ENCODE peak calls at places on chromosomes 12 and 14, in four cellular contexts. One of them, this sample, is unnamed.

GRCh38 chr12:120584343-120585149 is 3.3 kb upstream of the POP5 start:
- DNase-seq in OCI-LY7: peak; percentile 57
- DNase-seq in trophoblast cell: no peak
- DNase-seq in Peyer's patch: peak; percentile 83
- DNase-seq in this sample: peak; percentile 37

GRCh38 chr14:68199465-68200145 is 380.0 kb downstream of the RAD51B start:
- DNase-seq in OCI-LY7: no peak
- DNase-seq in trophoblast cell: no peak
- DNase-seq in Peyer's patch: no peak
- DNase-seq in this sample: no peak

GRCh38 chr12:24902521-24903304 is 46.2 kb downstream of the BCAT1 start:
- DNase-seq in trophoblast cell: no peak
- DNase-seq in Peyer's patch: peak; percentile 52
- DNase-seq in OCI-LY7: no peak
- DNase-seq in this sample: no peak

GRCh38 chr14:67787673-67788072 is 28.7 kb downstream of the ZFYVE26 start:
- DNase-seq in OCI-LY7: no peak
- DNase-seq in trophoblast cell: no peak
- DNase-seq in Peyer's patch: no peak
- DNase-seq in this sample: no peak

GRCh38 chr12:125329239-125330238 is 264.3 kb downstream of the AACS start:
- DNase-seq in trophoblast cell: no peak
- DNase-seq in OCI-LY7: no peak
- DNase-seq in Peyer's patch: no peak
- DNase-seq in this sample: no peak

GRCh38 chr14:29637406-29637805 is 290.2 kb downstream of the PRKD1 start:
- DNase-seq in OCI-LY7: no peak
- DNase-seq in Peyer's patch: no peak
- DNase-seq in trophoblast cell: no peak
- DNase-seq in this sample: peak; percentile 23

GRCh38 chr12:39763894-39764176 is 144.2 kb upstream of the ABCD2 start:
- DNase-seq in OCI-LY7: no peak
- DNase-seq in Peyer's patch: no peak
- DNase-seq in trophoblast cell: no peak
- DNase-seq in this sample: no peak

GRCh38 chr12:120839503-120839902 is 64.7 kb downstream of the SPPL3 start:
- DNase-seq in Peyer's patch: no peak
- DNase-seq in trophoblast cell: no peak
- DNase-seq in OCI-LY7: no peak
- DNase-seq in this sample: no peak

GRCh38 chr14:37698840-37699777 is 103.7 kb downstream of the TTC6 start:
- DNase-seq in OCI-LY7: no peak
- DNase-seq in Peyer's patch: no peak
- DNase-seq in trophoblast cell: no peak
- DNase-seq in this sample: no peak

GRCh38 chr14:37695836-37696235 is 100.4 kb downstream of the TTC6 start:
- DNase-seq in Peyer's patch: no peak
- DNase-seq in trophoblast cell: no peak
- DNase-seq in OCI-LY7: no peak
- DNase-seq in this sample: no peak

GRCh38 chr14:37697489-37698121 is 102.2 kb downstream of the TTC6 start:
- DNase-seq in Peyer's patch: no peak
- DNase-seq in trophoblast cell: no peak
- DNase-seq in OCI-LY7: no peak
- DNase-seq in this sample: no peak
- H3K27ac ChIP-seq in Peyer's patch: no peak overlapping the region
- H3K27ac ChIP-seq in trophoblast cell: no peak overlapping the region
- H3K27ac ChIP-seq in OCI-LY7: no peak overlapping the region
- H3K27ac ChIP-seq in this sample: no peak overlapping the region

GRCh38 chr14:92154283-92154942 is 32.6 kb downstream of the CPSF2 start:
- DNase-seq in Peyer's patch: no peak
- DNase-seq in OCI-LY7: no peak
- DNase-seq in trophoblast cell: no peak
- DNase-seq in this sample: no peak

GRCh38 chr14:92153581-92153980 is 31.8 kb downstream of the CPSF2 start:
- DNase-seq in Peyer's patch: no peak
- DNase-seq in trophoblast cell: no peak
- DNase-seq in OCI-LY7: no peak
- DNase-seq in this sample: no peak
- H3K27ac ChIP-seq in Peyer's patch: no peak overlapping the region
- H3K27ac ChIP-seq in trophoblast cell: no peak overlapping the region
- H3K27ac ChIP-seq in OCI-LY7: no peak overlapping the region
- H3K27ac ChIP-seq in this sample: no peak overlapping the region

GRCh38 chr14:105168496-105168978 is at the start of gene JAG2:
- DNase-seq in OCI-LY7: peak; percentile 64
- DNase-seq in trophoblast cell: no peak
- DNase-seq in Peyer's patch: peak; percentile 75
- DNase-seq in this sample: peak; percentile 52
- H3K27ac ChIP-seq in OCI-LY7: peak within 1 kb of the TSS; percentile 18
- H3K27ac ChIP-seq in trophoblast cell: no peak within 1 kb of the TSS
- H3K27ac ChIP-seq in Peyer's patch: no peak within 1 kb of the TSS
- H3K27ac ChIP-seq in this sample: no peak within 1 kb of the TSS

GRCh38 chr12:104611671-104612070 is 154.9 kb downstream of the CHST11 start:
- DNase-seq in OCI-LY7: no peak
- DNase-seq in trophoblast cell: no peak
- DNase-seq in Peyer's patch: no peak
- DNase-seq in this sample: no peak

GRCh38 chr12:104612381-104612780 is 155.6 kb downstream of the CHST11 start:
- DNase-seq in OCI-LY7: no peak
- DNase-seq in trophoblast cell: no peak
- DNase-seq in Peyer's patch: no peak
- DNase-seq in this sample: no peak

GRCh38 chr12:104619305-104619704 is 162.6 kb downstream of the CHST11 start:
- DNase-seq in trophoblast cell: no peak
- DNase-seq in Peyer's patch: no peak
- DNase-seq in OCI-LY7: no peak
- DNase-seq in this sample: no peak

GRCh38 chr12:104618691-104619090 is 161.9 kb downstream of the CHST11 start:
- DNase-seq in Peyer's patch: no peak
- DNase-seq in OCI-LY7: no peak
- DNase-seq in trophoblast cell: no peak
- DNase-seq in this sample: no peak

DNA sequence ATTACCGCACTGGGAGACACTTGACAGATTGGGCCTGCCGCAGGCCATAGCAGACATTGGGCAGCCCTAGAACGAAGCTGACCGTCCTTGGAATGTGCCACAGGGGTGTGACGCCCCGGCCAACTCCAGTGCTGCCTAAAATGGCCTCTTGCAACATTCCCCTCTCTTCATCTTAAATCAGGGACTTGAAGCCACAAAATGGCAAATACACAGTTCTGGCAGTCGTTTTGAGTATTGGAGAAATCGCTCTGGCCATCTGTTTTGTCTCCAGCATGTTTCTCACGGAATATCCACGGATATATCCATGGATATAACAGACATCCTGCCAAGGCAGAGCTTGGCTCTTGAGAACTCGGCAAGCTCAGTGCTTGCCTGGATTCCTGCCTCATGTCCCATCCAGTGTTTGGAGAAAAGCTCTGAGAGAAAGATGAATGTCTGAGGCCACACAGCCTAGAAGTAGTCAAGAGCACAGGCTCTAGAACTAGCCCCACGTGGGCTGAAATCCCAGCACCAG is 158.4 kb downstream of the CHST11 start:
- DNase-seq in Peyer's patch: no peak
- DNase-seq in trophoblast cell: no peak
- DNase-seq in OCI-LY7: no peak
- DNase-seq in this sample: no peak
- H3K27ac ChIP-seq in Peyer's patch: peak overlapping the region; percentile 67
- H3K27ac ChIP-seq in trophoblast cell: no peak overlapping the region
- H3K27ac ChIP-seq in OCI-LY7: no peak overlapping the region
- H3K27ac ChIP-seq in this sample: no peak overlapping the region

DNA sequence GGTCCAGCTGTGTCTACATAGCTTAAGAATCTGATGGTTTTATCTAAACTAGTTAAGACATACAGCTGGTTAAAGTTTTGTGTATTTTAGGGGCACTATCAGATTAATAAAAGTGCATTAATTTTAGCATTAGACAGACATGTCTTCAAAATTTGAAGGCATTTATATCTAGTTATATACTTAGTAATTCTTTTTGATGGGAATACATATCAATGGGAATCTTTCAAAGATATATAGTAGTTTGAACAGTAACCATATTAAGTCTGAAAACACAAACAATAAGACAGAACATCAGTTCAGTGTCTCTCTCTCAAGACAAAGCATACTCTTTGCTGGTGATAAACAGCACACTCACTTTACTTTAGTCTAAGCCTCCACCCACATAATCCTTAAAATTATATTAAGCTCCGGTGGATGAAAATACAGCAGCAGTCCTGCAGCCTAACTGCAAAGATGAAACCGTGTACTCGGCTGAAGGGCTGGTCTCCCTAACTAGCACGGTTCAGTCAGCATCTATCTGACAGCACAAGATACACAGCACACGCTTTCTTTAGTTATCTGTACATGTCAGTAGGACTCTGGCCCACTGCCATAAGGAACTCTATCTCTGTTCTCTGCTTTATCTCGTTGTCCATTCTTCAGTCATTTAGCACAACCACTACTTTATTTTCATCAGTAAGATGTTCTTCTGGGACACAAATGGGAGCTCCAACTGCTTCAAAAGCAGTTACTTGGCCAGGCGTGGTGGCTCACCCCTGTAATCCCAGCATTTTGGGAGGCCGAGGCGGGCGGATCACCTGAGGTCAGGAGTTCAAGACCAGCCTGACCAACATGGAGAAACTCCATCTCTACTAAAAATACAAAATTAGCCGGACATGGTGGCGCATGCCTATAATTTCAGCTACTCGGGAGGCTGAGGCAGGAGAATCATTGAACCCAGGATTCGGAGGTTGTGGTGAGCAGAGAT is 80.5 kb downstream of the MED13L start:
- DNase-seq in Peyer's patch: no peak
- DNase-seq in trophoblast cell: no peak
- DNase-seq in OCI-LY7: no peak
- DNase-seq in this sample: no peak
- H3K27ac ChIP-seq in Peyer's patch: no peak overlapping the region
- H3K27ac ChIP-seq in trophoblast cell: no peak overlapping the region
- H3K27ac ChIP-seq in OCI-LY7: no peak overlapping the region
- H3K27ac ChIP-seq in this sample: no peak overlapping the region

GRCh38 chr14:53925201-53925766 is 31.3 kb downstream of the BMP4 start:
- DNase-seq in trophoblast cell: peak; percentile 40
- DNase-seq in Peyer's patch: no peak
- DNase-seq in OCI-LY7: no peak
- DNase-seq in this sample: no peak
- H3K27ac ChIP-seq in trophoblast cell: peak overlapping the region; percentile 82
- H3K27ac ChIP-seq in Peyer's patch: no peak overlapping the region
- H3K27ac ChIP-seq in OCI-LY7: no peak overlapping the region
- H3K27ac ChIP-seq in this sample: no peak overlapping the region

GRCh38 chr12:42119085-42119633 is 25.5 kb downstream of the GXYLT1 start:
- DNase-seq in trophoblast cell: no peak
- DNase-seq in OCI-LY7: no peak
- DNase-seq in Peyer's patch: no peak
- DNase-seq in this sample: no peak
- H3K27ac ChIP-seq in trophoblast cell: no peak overlapping the region
- H3K27ac ChIP-seq in OCI-LY7: no peak overlapping the region
- H3K27ac ChIP-seq in Peyer's patch: no peak overlapping the region
- H3K27ac ChIP-seq in this sample: no peak overlapping the region

DNA sequence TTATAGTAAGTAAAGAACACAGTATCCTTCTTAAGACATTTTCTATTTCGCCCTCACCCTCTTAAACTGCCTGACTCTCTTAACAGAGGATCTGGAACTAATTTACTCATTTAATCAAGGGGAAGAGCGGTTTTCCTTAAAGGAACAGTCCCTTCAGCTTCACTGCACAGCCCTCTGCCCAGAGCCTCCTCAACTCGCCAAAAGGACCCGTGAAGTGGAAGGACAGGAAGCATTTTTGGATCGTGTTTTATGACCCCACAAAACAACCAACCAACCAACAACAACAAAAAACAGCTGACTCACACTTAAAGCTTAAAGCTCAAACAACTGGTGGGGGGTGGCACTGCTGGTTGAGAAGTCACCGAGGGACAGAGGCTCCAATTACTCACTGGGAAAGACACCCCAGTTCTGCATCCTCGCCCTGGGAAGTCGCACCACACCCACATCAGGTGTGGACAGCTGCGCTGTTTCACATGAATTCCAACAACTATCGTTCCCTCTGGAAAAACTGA is 35.7 kb downstream of the NID2 start:
- DNase-seq in trophoblast cell: no peak
- DNase-seq in Peyer's patch: no peak
- DNase-seq in OCI-LY7: no peak
- DNase-seq in this sample: no peak
- H3K27ac ChIP-seq in trophoblast cell: no peak overlapping the region
- H3K27ac ChIP-seq in Peyer's patch: no peak overlapping the region
- H3K27ac ChIP-seq in OCI-LY7: no peak overlapping the region
- H3K27ac ChIP-seq in this sample: no peak overlapping the region

GRCh38 chr12:85580562-85581168 is 255.5 kb downstream of the RASSF9 start:
- DNase-seq in trophoblast cell: no peak
- DNase-seq in Peyer's patch: no peak
- DNase-seq in OCI-LY7: no peak
- DNase-seq in this sample: no peak
- H3K27ac ChIP-seq in trophoblast cell: no peak overlapping the region
- H3K27ac ChIP-seq in Peyer's patch: no peak overlapping the region
- H3K27ac ChIP-seq in OCI-LY7: no peak overlapping the region
- H3K27ac ChIP-seq in this sample: no peak overlapping the region

DNA sequence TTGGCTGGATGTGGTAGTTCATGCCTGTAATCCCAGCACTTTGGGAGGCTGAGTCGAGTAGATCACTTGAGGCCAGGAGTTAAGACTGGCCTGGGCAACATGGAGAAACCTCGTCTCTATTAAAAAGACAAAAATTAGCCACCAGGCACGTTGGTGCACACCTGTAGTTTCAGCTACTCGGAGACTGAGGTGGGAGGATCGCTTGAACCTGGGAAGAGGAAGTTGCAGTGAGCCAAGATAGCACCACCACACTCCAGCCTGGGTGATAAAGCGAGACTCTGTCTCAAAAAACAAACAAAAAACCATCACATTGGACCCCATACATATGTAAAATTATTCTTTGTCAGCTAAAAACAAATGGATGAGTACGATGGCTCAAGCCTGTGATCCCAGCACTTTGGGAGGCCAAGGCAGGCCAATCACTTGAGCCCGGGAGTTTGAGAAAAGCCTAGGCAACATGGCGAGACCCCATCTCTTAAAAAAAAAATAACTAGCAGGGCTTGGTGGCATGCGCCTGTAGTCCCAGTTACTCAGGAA is 43.9 kb downstream of the LIMA1 start:
- DNase-seq in OCI-LY7: no peak
- DNase-seq in trophoblast cell: no peak
- DNase-seq in Peyer's patch: no peak
- DNase-seq in this sample: no peak
- H3K27ac ChIP-seq in OCI-LY7: no peak overlapping the region
- H3K27ac ChIP-seq in trophoblast cell: peak overlapping the region; percentile 55
- H3K27ac ChIP-seq in Peyer's patch: peak overlapping the region; percentile 84
- H3K27ac ChIP-seq in this sample: no peak overlapping the region